ENCODE peak calls at places on chromosomes 6 and 20, in six cellular contexts. G, W, O, M, C and B are unnamed samples. For H3K4me1, the result is how much of the 10 kb centered on the place peaks cover.

GRCh38 chr6:154414021-154414813 is 57.6 kb upstream of the IPCEF1 start:
- DNase-seq in G (peak), W (peak), O (no peak), M (no peak), C (peak), B (no peak)

GRCh38 chr20:62424249-62425109 is 2.9 kb downstream of the RBBP8NL start:
- DNase-seq in G (no peak), W (no peak), O (no peak), M (no peak), C (no peak), B (no peak)

GRCh38 chr6:125749112-125749863 is at the start of gene HEY2:
- DNase-seq in G (peak), W (peak), O (peak), M (peak), C (peak), B (peak)

GRCh38 chr20:50689864-50690263 is 1.5 kb downstream of the RIPOR3 start:
- DNase-seq in G (no peak), W (no peak), O (no peak), M (peak), C (no peak), B (no peak)

GRCh38 chr6:163461696-163462095 is 47.2 kb downstream of the QKI start:
- DNase-seq in G (no peak), W (no peak), O (no peak), M (no peak), C (no peak), B (no peak)

GRCh38 chr6:151702851-151703629 is 104.4 kb upstream of the ESR1 start:
- DNase-seq in G (no peak), W (no peak), O (no peak), M (no peak), C (peak), B (no peak)

GRCh38 chr6:170106906-170107525 is 183.9 kb downstream of the DLL1 start:
- DNase-seq in G (no peak), W (no peak), O (peak), M (no peak), C (no peak), B (no peak)

GRCh38 chr6:168884646-168885086 is 369.0 kb downstream of the THBS2 start:
- DNase-seq in G (peak), W (peak), O (peak), M (peak), C (peak), B (peak)

GRCh38 chr6:87922947-87923330 is 124.7 kb upstream of the SPACA1 start:
- DNase-seq in G (no peak), W (no peak), O (no peak), M (no peak), C (no peak), B (no peak)

GRCh38 chr6:14333556-14334305 is 216.2 kb downstream of the CD83 start:
- DNase-seq in G (no peak), W (peak), O (no peak), M (no peak), C (peak), B (no peak)

GRCh38 chr20:63554361-63555278 is 661 bp downstream of the FNDC11 start:
- DNase-seq in G (no peak), W (no peak), O (no peak), M (no peak), C (no peak), B (no peak)

GRCh38 chr20:22921595-22922421 is 113.3 kb upstream of the SSTR4 start:
- DNase-seq in G (peak), W (peak), O (no peak), M (no peak), C (no peak), B (no peak)

GRCh38 chr6:155340464-155341129 is 26.3 kb upstream of the TFB1M start:
- DNase-seq in G (peak), W (peak), O (no peak), M (no peak), C (peak), B (peak)

GRCh38 chr6:144797881-144798589 is 512.9 kb downstream of the UTRN start:
- DNase-seq in G (peak), W (peak), O (no peak), M (no peak), C (no peak), B (no peak)

GRCh38 chr20:25281541-25281991 is 33.7 kb downstream of the PYGB start:
- DNase-seq in G (no peak), W (no peak), O (peak), M (peak), C (no peak), B (no peak)

GRCh38 chr20:63831696-63832686 is 927 bp upstream of the ZBTB46 start:
- DNase-seq in G (peak), W (no peak), O (peak), M (peak), C (peak), B (no peak)

GRCh38 chr6:168301648-168302398 is 17.8 kb downstream of the DACT2 start:
- DNase-seq in G (no peak), W (no peak), O (no peak), M (no peak), C (peak), B (no peak)

GRCh38 chr6:136483906-136484305 is 66.3 kb downstream of the MAP7 start:
- DNase-seq in G (no peak), W (no peak), O (no peak), M (no peak), C (no peak), B (no peak)

DNA sequence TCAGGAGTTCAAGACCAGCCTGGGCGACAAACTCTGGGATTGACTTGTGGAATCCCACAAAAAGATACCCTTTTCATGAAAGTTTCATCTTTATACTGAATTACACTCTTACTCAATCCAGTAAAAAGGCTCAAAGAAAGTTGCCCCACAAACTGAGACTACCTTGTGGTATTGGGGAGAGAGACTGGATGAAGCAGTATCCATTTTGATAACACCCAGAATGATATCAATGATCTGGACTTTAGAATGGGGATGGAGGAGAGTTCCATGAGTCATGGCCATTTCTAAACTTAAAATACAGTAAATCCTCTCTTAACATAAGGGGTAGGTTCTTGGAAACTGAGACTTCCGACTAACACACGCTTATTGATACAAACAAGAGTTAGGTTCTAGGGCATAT is 4.7 kb downstream of the STAU1 start:
- DNase-seq in G (no peak), W (no peak), O (no peak), M (no peak), C (no peak), B (no peak)
- H3K4me1 ChIP-seq in G (under half), W (under half), O (under half), M (under half), C (under half), B (under half)

DNA sequence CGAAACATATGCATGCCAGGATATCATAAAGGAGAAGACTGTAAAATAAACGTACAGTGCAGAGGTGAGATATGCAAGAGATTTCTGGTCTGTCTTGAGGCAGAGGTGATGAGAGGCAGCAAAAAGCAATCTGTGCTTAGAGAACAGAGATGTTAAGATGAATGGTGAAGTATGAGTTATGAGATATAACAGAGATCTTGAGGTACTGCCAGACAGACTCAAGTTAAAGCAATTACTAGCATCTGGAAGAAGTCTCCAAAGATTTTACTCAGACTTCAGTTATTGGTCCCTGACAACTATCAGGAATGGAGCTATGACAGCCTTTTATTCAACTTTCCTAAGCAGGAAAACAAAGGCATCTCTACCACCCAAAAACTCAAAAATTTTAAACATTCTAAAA is 122.8 kb upstream of the DST start:
- DNase-seq in G (no peak), W (no peak), O (no peak), M (no peak), C (no peak), B (no peak)
- H3K4me1 ChIP-seq in G (under half), W (under half), O (under half), M (under half), C (under half), B (under half)

GRCh38 chr6:35343092-35343834 is 905 bp downstream of the PPARD start:
- DNase-seq in G (no peak), W (peak), O (peak), M (peak), C (no peak), B (no peak)
- H3K4me1 ChIP-seq in G (under half), W (under half), O (under half), M (under half), C (under half), B (under half)

GRCh38 chr6:111752476-111752875 is 120.8 kb downstream of the FYN start:
- DNase-seq in G (no peak), W (no peak), O (no peak), M (no peak), C (no peak), B (no peak)

GRCh38 chr6:111748247-111748647 is 125.0 kb downstream of the FYN start:
- DNase-seq in G (no peak), W (no peak), O (no peak), M (no peak), C (no peak), B (no peak)

GRCh38 chr6:111753573-111753972 is 119.7 kb downstream of the FYN start:
- DNase-seq in G (no peak), W (no peak), O (no peak), M (no peak), C (no peak), B (no peak)

GRCh38 chr6:111750147-111750546 is 123.1 kb downstream of the FYN start:
- DNase-seq in G (no peak), W (no peak), O (no peak), M (no peak), C (no peak), B (no peak)

DNA sequence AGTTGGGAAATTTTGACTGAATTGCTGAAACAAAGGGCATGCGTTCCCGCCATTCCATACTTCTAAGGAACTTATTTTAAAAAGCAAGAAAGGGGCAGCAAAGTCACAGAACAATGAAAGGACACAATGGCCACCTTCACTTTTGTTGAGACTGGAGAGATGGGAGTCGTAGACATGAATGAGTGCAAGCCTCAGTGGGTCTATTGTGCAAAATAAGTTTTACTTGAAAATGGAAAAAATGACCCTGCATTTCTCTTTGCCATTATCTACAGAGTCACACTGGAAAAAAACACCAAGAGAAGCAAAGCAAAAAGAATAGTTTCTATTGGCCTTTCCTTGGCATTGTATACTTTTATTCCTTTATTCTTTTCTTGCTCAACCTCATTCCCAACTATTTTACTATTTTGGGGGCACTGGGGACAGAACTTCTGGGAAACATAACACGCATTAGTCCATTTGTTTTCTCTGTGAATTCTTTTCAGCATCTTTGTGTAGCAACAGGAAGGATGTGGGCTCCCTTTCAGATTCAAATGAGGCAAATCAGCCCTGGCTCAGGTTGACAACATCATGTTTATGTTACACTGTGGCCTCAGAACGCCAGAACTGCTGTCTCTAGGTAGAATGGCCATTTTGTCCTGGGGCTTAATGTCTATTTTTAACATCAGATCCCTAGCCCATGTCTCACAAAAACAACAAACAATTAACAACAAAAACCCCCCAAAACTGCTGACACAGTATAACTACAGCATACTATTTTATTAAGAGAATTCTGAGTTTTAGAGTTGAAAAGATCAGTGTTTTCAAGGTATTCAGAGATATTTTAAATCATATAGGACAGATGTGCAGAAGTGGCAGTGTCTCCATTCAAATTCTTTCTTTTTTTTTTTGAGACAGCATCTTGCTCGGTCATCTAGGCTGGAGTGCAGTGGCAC is 122.2 kb downstream of the FYN start:
- DNase-seq in G (peak), W (peak), O (no peak), M (no peak), C (peak), B (peak)
- H3K4me1 ChIP-seq in G (under half), W (under half), O (under half), M (under half), C (under half), B (under half)

GRCh38 chr6:157830354-157831017 is 7.4 kb downstream of the SNX9 start:
- DNase-seq in G (no peak), W (no peak), O (no peak), M (no peak), C (no peak), B (no peak)
- H3K4me1 ChIP-seq in G (under half), W (under half), O (under half), M (under half), C (under half), B (under half)

GRCh38 chr20:1817577-1818211 is 77.5 kb upstream of the SIRPA start:
- DNase-seq in G (no peak), W (no peak), O (no peak), M (no peak), C (no peak), B (no peak)
- H3K4me1 ChIP-seq in G (under half), W (under half), O (under half), M (under half), C (under half), B (under half)